ENCODE peak calls at places on chromosomes 3 and 15, in ten cellular contexts. F, M, T, L, C, B, V, Q, U and Z are unnamed samples.

GRCh38 chr3:152403632-152404066 is 134.9 kb downstream of the MBNL1 start:
- DNase-seq in B (peak; percentile 54), V (no peak), U (peak; percentile 81), Q (no peak), L (no peak), F (no peak), C (peak; percentile 50), M (no peak), T (no peak), Z (no peak)

GRCh38 chr15:57079907-57080750 is 161.7 kb downstream of the TCF12 start:
- DNase-seq in F (no peak), C (no peak), T (no peak), M (no peak), U (no peak), V (no peak), Q (no peak), L (no peak), B (no peak), Z (no peak)

GRCh38 chr15:27077790-27078189 is 106.8 kb downstream of the GABRG3 start:
- DNase-seq in U (no peak), T (no peak), Q (no peak), L (no peak), M (no peak), B (no peak), C (no peak), F (no peak), V (no peak), Z (no peak)

GRCh38 chr15:50238263-50238662 is 27.3 kb downstream of the HDC start:
- DNase-seq in L (no peak), F (no peak), B (no peak), C (no peak), U (no peak), M (no peak), T (no peak), Q (no peak), V (no peak), Z (no peak)

GRCh38 chr3:168025076-168025475 is 70.6 kb downstream of the GOLIM4 start:
- DNase-seq in V (no peak), F (no peak), T (no peak), Q (no peak), L (no peak), B (peak; percentile 31), M (peak; percentile 55), C (peak; percentile 61), U (peak; percentile 70), Z (no peak)

GRCh38 chr3:78130741-78131290 is 1090.9 kb downstream of the ROBO2 start:
- DNase-seq in L (no peak), T (no peak), B (no peak), F (no peak), Q (no peak), U (no peak), M (no peak), V (no peak), C (no peak), Z (no peak)

GRCh38 chr3:14279706-14280061 is 101.1 kb downstream of the LSM3 start:
- DNase-seq in T (no peak), L (no peak), B (no peak), M (no peak), C (no peak), Q (no peak), U (no peak), V (no peak), F (no peak), Z (no peak)

GRCh38 chr3:195253981-195254432 is 17.0 kb downstream of the XXYLT1 start:
- DNase-seq in U (no peak), C (no peak), L (no peak), V (no peak), B (no peak), T (no peak), F (no peak), Q (no peak), M (no peak), Z (no peak)

GRCh38 chr15:50880651-50881114 is 27.8 kb upstream of the AP4E1 start:
- DNase-seq in U (peak; percentile 72), V (no peak), C (peak; percentile 92), F (peak; percentile 53), Q (no peak), T (peak; percentile 67), B (peak; percentile 63), M (peak; percentile 25), L (no peak), Z (peak; percentile 28)

GRCh38 chr3:79354179-79354688 is 413.6 kb downstream of the ROBO1 start:
- DNase-seq in Q (no peak), B (no peak), U (peak; percentile 28), T (no peak), L (no peak), V (no peak), M (no peak), C (no peak), F (no peak), Z (no peak)

GRCh38 chr15:98003976-98004375 is 43.5 kb downstream of the ARRDC4 start:
- DNase-seq in B (no peak), L (no peak), V (peak; percentile 88), U (no peak), M (no peak), F (no peak), Q (no peak), T (peak; percentile 83), C (no peak), Z (peak; percentile 54)

GRCh38 chr15:90680371-90680935 is 36.7 kb upstream of the BLM start:
- DNase-seq in B (peak; percentile 71), T (peak; percentile 85), V (peak; percentile 62), C (peak; percentile 98), U (peak; percentile 90), F (peak; percentile 98), M (peak; percentile 94), L (no peak), Q (no peak), Z (peak; percentile 80)

GRCh38 chr3:99023590-99024192 is 122.2 kb upstream of the DCBLD2 start:
- DNase-seq in U (peak; percentile 53), C (peak; percentile 70), F (peak; percentile 10), T (peak; percentile 43), L (no peak), Q (no peak), V (no peak), B (no peak), M (peak; percentile 34), Z (peak; percentile 21)

GRCh38 chr15:38461089-38461833 is 7.3 kb downstream of the FAM98B start:
- DNase-seq in F (no peak), T (peak; percentile 6), B (no peak), L (no peak), Q (no peak), V (no peak), U (peak; percentile 74), C (peak; percentile 30), M (peak; percentile 15), Z (no peak)

GRCh38 chr15:37789881-37790280 is 144.6 kb upstream of the TMCO5A start:
- DNase-seq in L (no peak), V (no peak), T (peak; percentile 76), B (no peak), F (peak; percentile 30), U (peak; percentile 74), C (peak; percentile 78), M (peak; percentile 83), Q (no peak), Z (peak; percentile 39)

GRCh38 chr15:41251411-41251810 is 20.3 kb downstream of the CHP1 start:
- DNase-seq in Q (no peak), T (no peak), V (no peak), B (no peak), U (no peak), F (no peak), C (no peak), M (no peak), L (no peak), Z (no peak)

GRCh38 chr3:31667582-31667981 is 134.9 kb downstream of the STT3B start:
- DNase-seq in U (no peak), T (no peak), M (no peak), B (no peak), V (no peak), F (no peak), C (no peak), Q (no peak), L (no peak), Z (no peak)

GRCh38 chr3:121295966-121296365 is 249.8 kb downstream of the POLQ start:
- DNase-seq in M (no peak), T (no peak), F (no peak), B (no peak), U (peak; percentile 71), Q (no peak), L (no peak), C (peak; percentile 18), V (no peak), Z (no peak)

GRCh38 chr3:138376663-138377062 is 28.3 kb downstream of the MRAS start:
- DNase-seq in U (no peak), B (no peak), L (no peak), Q (no peak), C (no peak), F (no peak), M (no peak), T (no peak), V (no peak), Z (no peak)

GRCh38 chr3:25128735-25129134 is 299.3 kb upstream of the RARB start:
- DNase-seq in M (no peak), F (no peak), B (no peak), L (no peak), Q (no peak), V (no peak), U (no peak), C (no peak), T (no peak), Z (no peak)

GRCh38 chr3:37801966-37802365 is 59.7 kb upstream of the CTDSPL start:
- DNase-seq in M (no peak), L (no peak), V (no peak), U (no peak), T (no peak), C (no peak), B (no peak), F (no peak), Q (no peak), Z (no peak)

GRCh38 chr15:62856466-62857246 is 185.9 kb upstream of the TPM1 start:
- DNase-seq in Q (no peak), B (no peak), L (no peak), V (no peak), T (no peak), C (no peak), M (no peak), F (no peak), U (no peak), Z (no peak)

GRCh38 chr15:59268199-59268979 is 61.7 kb downstream of the LDHAL6B start:
- DNase-seq in T (peak; percentile 80), V (peak; percentile 26), C (peak; percentile 40), B (peak; percentile 21), L (no peak), Q (no peak), F (peak; percentile 39), U (peak; percentile 66), M (peak; percentile 82), Z (peak; percentile 53)

GRCh38 chr15:74424901-74425528 is 8.7 kb downstream of the SEMA7A start:
- DNase-seq in V (no peak), C (no peak), M (no peak), T (no peak), U (no peak), L (no peak), Q (no peak), F (no peak), B (no peak), Z (no peak)

GRCh38 chr15:90706394-90707327 is 10.5 kb upstream of the BLM start:
- DNase-seq in Q (no peak), C (no peak), U (no peak), T (no peak), V (no peak), L (no peak), B (no peak), M (no peak), F (no peak), Z (peak; percentile 41)

GRCh38 chr3:13598926-13599886 is 50.3 kb downstream of the FBLN2 start:
- DNase-seq in F (no peak), B (no peak), V (no peak), U (peak; percentile 5), M (peak; percentile 51), L (no peak), C (peak; percentile 28), Q (no peak), T (peak; percentile 88), Z (peak; percentile 66)

GRCh38 chr15:70875001-70875782 is 17.0 kb downstream of the THAP10 start:
- DNase-seq in L (no peak), F (no peak), U (peak; percentile 40), M (peak; percentile 42), C (peak; percentile 76), T (no peak), B (no peak), Q (no peak), V (no peak), Z (peak; percentile 10)

GRCh38 chr3:191566469-191566868 is 105.5 kb downstream of the PYDC2 start:
- DNase-seq in T (no peak), Q (no peak), B (no peak), L (no peak), M (no peak), C (no peak), F (peak; percentile 11), U (peak; percentile 6), V (peak; percentile 31), Z (no peak)